ENCODE peak calls at places on chromosomes 3 and 15, in seven cellular contexts. O, X, V, I, R, C and Q are unnamed samples.

GRCh38 chr3:98875535-98875934 is 26.0 kb downstream of the DCBLD2 start:
- DNase-seq in O (no peak), X (no peak), V (no peak), I (no peak), R (peak; percentile 44), C (no peak), Q (no peak)

GRCh38 chr15:40754574-40754882 is 526 bp downstream of the RMDN3 start:
- DNase-seq in O (no peak), X (no peak), V (no peak), I (no peak), R (peak; percentile 23), C (no peak), Q (no peak)

GRCh38 chr15:78679089-78679511 is 38.1 kb upstream of the CHRNB4 start:
- DNase-seq in O (no peak), X (no peak), V (no peak), I (no peak), R (no peak), C (no peak), Q (peak; percentile 64)

GRCh38 chr3:134933997-134934396 is 138.9 kb downstream of the EPHB1 start:
- DNase-seq in O (no peak), X (no peak), V (no peak), I (no peak), R (no peak), C (no peak), Q (no peak)

GRCh38 chr3:123449092-123449985 is 449 bp upstream of the ADCY5 start:
- DNase-seq in O (no peak), X (no peak), V (no peak), I (no peak), R (peak; percentile 38), C (peak; percentile 40), Q (no peak)

GRCh38 chr3:104825116-104825515 is 541.6 kb upstream of the ALCAM start:
- DNase-seq in O (no peak), X (no peak), V (no peak), I (no peak), R (no peak), C (no peak), Q (no peak)

GRCh38 chr15:81531971-81532370 is 158.0 kb upstream of the TMC3 start:
- DNase-seq in O (no peak), X (no peak), V (no peak), I (no peak), R (no peak), C (no peak), Q (no peak)

GRCh38 chr15:63523306-63523990 is 19.1 kb downstream of the USP3 start:
- DNase-seq in O (no peak), X (no peak), V (no peak), I (no peak), R (no peak), C (no peak), Q (no peak)

GRCh38 chr3:39333607-39334006 is 4.1 kb downstream of the CCR8 start:
- DNase-seq in O (no peak), X (no peak), V (no peak), I (no peak), R (no peak), C (no peak), Q (no peak)

GRCh38 chr3:64796597-64796996 is 108.8 kb upstream of the ADAMTS9 start:
- DNase-seq in O (no peak), X (no peak), V (no peak), I (no peak), R (peak; percentile 23), C (no peak), Q (no peak)

GRCh38 chr3:32460031-32460749 is 42.5 kb downstream of the CMTM6 start:
- DNase-seq in O (no peak), X (no peak), V (no peak), I (no peak), R (no peak), C (no peak), Q (no peak)

GRCh38 chr3:13647314-13648059 is 98.6 kb downstream of the FBLN2 start:
- DNase-seq in O (no peak), X (no peak), V (no peak), I (no peak), R (peak; percentile 18), C (no peak), Q (no peak)

GRCh38 chr3:159804726-159805410 is 183.8 kb upstream of the IL12A start:
- DNase-seq in O (peak; percentile 73), X (peak; percentile 51), V (peak; percentile 73), I (peak; percentile 71), R (peak; percentile 94), C (peak; percentile 43), Q (no peak)

GRCh38 chr3:1591327-1592028 is 498.7 kb downstream of the CNTN6 start:
- DNase-seq in O (no peak), X (no peak), V (no peak), I (no peak), R (no peak), C (no peak), Q (no peak)

GRCh38 chr15:88454867-88455810 is 12.0 kb downstream of the MRPL46 start:
- DNase-seq in O (peak; percentile 41), X (peak; percentile 47), V (peak; percentile 28), I (peak; percentile 58), R (peak; percentile 82), C (peak; percentile 45), Q (no peak)

GRCh38 chr15:45116006-45116481 is 1.9 kb downstream of the DUOXA2 start:
- DNase-seq in O (no peak), X (no peak), V (no peak), I (no peak), R (no peak), C (no peak), Q (no peak)

GRCh38 chr3:185270262-185270955 is 16.6 kb upstream of the EHHADH start:
- DNase-seq in O (no peak), X (no peak), V (no peak), I (no peak), R (peak; percentile 45), C (no peak), Q (no peak)

GRCh38 chr3:174533286-174533685 is 325.8 kb upstream of the NAALADL2 start:
- DNase-seq in O (no peak), X (no peak), V (no peak), I (no peak), R (peak; percentile 2), C (no peak), Q (no peak)

GRCh38 chr3:106610362-106610997 is 741.7 kb upstream of the CBLB start:
- DNase-seq in O (no peak), X (no peak), V (no peak), I (no peak), R (no peak), C (no peak), Q (no peak)

GRCh38 chr15:58742424-58743160 is 6.9 kb downstream of the ADAM10 start:
- DNase-seq in O (no peak), X (no peak), V (no peak), I (no peak), R (peak; percentile 77), C (no peak), Q (no peak)

DNA sequence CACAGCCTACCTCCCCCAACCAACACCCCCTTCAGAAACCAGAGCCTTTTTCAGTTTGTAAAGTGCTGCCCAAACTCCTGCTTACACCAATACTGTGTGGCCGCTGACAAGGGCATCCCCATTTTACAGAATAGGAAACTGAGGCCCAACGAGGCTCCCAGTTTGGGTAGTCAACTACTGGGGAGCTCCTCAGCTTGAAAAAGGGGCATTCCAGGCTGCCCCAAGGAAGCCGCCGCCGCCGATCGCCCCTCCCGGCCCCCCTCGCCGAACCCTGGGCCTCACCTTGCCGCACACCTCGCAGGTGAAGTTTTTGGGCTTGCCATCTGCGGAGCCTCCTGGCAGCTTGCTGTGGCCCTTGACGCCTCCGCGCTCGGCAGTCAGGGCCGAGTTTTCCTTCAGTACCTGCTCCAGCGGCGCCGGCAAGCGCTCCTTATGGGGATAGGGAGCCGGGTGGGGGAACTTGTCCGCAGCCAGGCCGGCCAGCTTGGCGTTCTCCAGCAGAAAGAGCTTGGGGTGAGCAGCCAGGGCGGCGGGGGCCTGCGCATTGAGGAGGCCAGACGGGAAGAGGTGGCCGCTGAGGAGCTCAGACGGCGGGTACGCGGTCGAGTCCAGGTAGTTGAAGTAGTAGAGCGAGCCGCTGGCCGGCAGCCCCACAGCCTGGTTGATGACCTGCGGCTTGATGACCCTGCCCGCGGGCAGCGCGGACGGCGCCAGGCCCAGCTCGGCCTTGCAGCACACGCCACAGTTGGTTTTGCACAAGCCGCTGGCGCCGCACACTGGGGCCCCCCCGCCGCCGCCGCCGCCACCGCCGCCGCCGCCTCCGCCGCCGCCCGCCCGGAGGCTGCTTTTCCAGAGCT is 1.4 kb downstream of the FEZF2 start:
- DNase-seq in O (no peak), X (no peak), V (no peak), I (no peak), R (no peak), C (no peak), Q (no peak)
- H3K9me3 ChIP-seq in O (no peaks in the 10 kb centered on the region), X (no peaks in the 10 kb centered on the region), V (no peaks in the 10 kb centered on the region), I (peaks cover 13% of the 10 kb centered on the region), R (no peaks in the 10 kb centered on the region), C (no peaks in the 10 kb centered on the region), Q (no peaks in the 10 kb centered on the region)

GRCh38 chr3:183254816-183255730 is 2.0 kb downstream of the B3GNT5 start:
- DNase-seq in O (peak; percentile 80), X (peak; percentile 36), V (no peak), I (no peak), R (no peak), C (no peak), Q (no peak)

GRCh38 chr3:183252108-183252782 is 808 bp upstream of the B3GNT5 start:
- DNase-seq in O (no peak), X (no peak), V (no peak), I (no peak), R (no peak), C (no peak), Q (no peak)

GRCh38 chr3:183253364-183253960 is 409 bp downstream of the B3GNT5 start:
- DNase-seq in O (no peak), X (peak; percentile 79), V (no peak), I (peak; percentile 74), R (peak; percentile 86), C (peak; percentile 80), Q (no peak)

GRCh38 chr3:183252973-183253363 is at the start of gene B3GNT5:
- DNase-seq in O (peak; percentile 82), X (peak; percentile 54), V (no peak), I (peak; percentile 82), R (peak; percentile 38), C (peak; percentile 49), Q (no peak)

GRCh38 chr3:183253961-183254815 is 1.1 kb downstream of the B3GNT5 start:
- DNase-seq in O (no peak), X (peak; percentile 69), V (no peak), I (no peak), R (peak; percentile 54), C (peak; percentile 53), Q (no peak)
- TF ChIP-seq CTCF in O (no peak), X (no peak), V (peak; percentile 57), I (no peak), R (no peak), C (peak; percentile 20), Q (no peak)

GRCh38 chr15:79919090-79919748 is 22.4 kb upstream of the MTHFS start:
- DNase-seq in O (no peak), X (no peak), V (no peak), I (no peak), R (no peak), C (no peak), Q (no peak)
- H3K9me3 ChIP-seq in O (peaks cover 48% of the 10 kb centered on the region), X (no peaks in the 10 kb centered on the region), V (peaks cover 68% of the 10 kb centered on the region), I (peaks cover 21% of the 10 kb centered on the region), R (no peaks in the 10 kb centered on the region), C (peaks cover 64% of the 10 kb centered on the region), Q (peaks cover 54% of the 10 kb centered on the region)

DNA sequence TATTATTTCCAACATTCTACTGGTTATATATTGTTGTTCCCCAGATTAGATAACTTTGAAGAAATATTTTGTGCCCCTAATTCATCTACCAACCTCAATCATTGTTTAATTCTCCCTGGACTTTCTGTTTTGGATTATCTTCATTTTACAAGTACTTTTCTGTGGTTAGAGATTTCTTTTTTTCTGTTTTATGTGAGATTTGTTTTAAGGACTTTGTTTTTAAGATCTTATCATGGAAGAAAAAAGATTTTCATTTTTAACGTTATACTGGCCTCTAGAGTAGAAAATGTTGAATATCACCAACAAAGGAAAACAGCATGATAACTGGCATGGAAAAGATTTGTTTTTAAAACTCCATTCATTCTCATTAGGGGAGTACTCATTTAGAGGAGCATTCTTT is 210.9 kb upstream of the KCNMB2 start:
- DNase-seq in O (no peak), X (no peak), V (no peak), I (no peak), R (peak; percentile 78), C (no peak), Q (no peak)
- TF ChIP-seq CTCF in O (peak; percentile 72), X (peak; percentile 30), V (peak; percentile 36), I (no peak), R (peak; percentile 50), C (peak; percentile 51), Q (peak; percentile 41)